ENCODE peak calls at places on chromosomes 4 and X, in nine cellular contexts. One of them, this sample, is unnamed.

GRCh38 chr4:151933122-151933827 is 172.5 kb upstream of the GATB start:
- DNase-seq in ureter: no peak
- DNase-seq in WERI-Rb-1: peak
- DNase-seq in GM13976: no peak
- DNase-seq in AG04449: no peak
- DNase-seq in amniotic stem cell: no peak
- DNase-seq in RPMI8226: no peak
- DNase-seq in lower lobe of right lung: no peak
- DNase-seq in A549: no peak
- DNase-seq in this sample: no peak

GRCh38 chr4:94536049-94536448 is 84.3 kb downstream of the PDLIM5 start:
- DNase-seq in GM13976: no peak
- DNase-seq in AG04449: no peak
- DNase-seq in WERI-Rb-1: peak
- DNase-seq in lower lobe of right lung: no peak
- DNase-seq in RPMI8226: no peak
- DNase-seq in amniotic stem cell: no peak
- DNase-seq in A549: no peak
- DNase-seq in ureter: no peak
- DNase-seq in this sample: no peak

GRCh38 chr4:15233626-15234025 is 194.2 kb upstream of the C1QTNF7 start:
- DNase-seq in AG04449: no peak
- DNase-seq in WERI-Rb-1: no peak
- DNase-seq in amniotic stem cell: no peak
- DNase-seq in A549: no peak
- DNase-seq in GM13976: peak
- DNase-seq in RPMI8226: no peak
- DNase-seq in ureter: no peak
- DNase-seq in lower lobe of right lung: no peak
- DNase-seq in this sample: no peak

GRCh38 chr4:103046416-103047290 is 27.1 kb upstream of the SLC9B1 start:
- DNase-seq in WERI-Rb-1: peak
- DNase-seq in RPMI8226: peak
- DNase-seq in A549: peak
- DNase-seq in lower lobe of right lung: no peak
- DNase-seq in AG04449: no peak
- DNase-seq in amniotic stem cell: peak
- DNase-seq in ureter: no peak
- DNase-seq in GM13976: no peak
- DNase-seq in this sample: no peak

GRCh38 chr4:115145393-115146160 is 32.2 kb upstream of the NDST4 start:
- DNase-seq in A549: no peak
- DNase-seq in GM13976: no peak
- DNase-seq in amniotic stem cell: no peak
- DNase-seq in ureter: no peak
- DNase-seq in lower lobe of right lung: no peak
- DNase-seq in RPMI8226: peak
- DNase-seq in AG04449: no peak
- DNase-seq in WERI-Rb-1: no peak
- DNase-seq in this sample: no peak

GRCh38 chrX:19613645-19614323 is 98.5 kb upstream of the MAP3K15 start:
- DNase-seq in GM13976: no peak
- DNase-seq in lower lobe of right lung: peak
- DNase-seq in A549: no peak
- DNase-seq in WERI-Rb-1: no peak
- DNase-seq in AG04449: no peak
- DNase-seq in ureter: no peak
- DNase-seq in amniotic stem cell: no peak
- DNase-seq in RPMI8226: no peak
- DNase-seq in this sample: no peak

GRCh38 chrX:76996641-76997040 is 450.5 kb upstream of the FGF16 start:
- DNase-seq in lower lobe of right lung: no peak
- DNase-seq in A549: no peak
- DNase-seq in AG04449: no peak
- DNase-seq in amniotic stem cell: no peak
- DNase-seq in RPMI8226: no peak
- DNase-seq in ureter: no peak
- DNase-seq in GM13976: no peak
- DNase-seq in WERI-Rb-1: no peak
- DNase-seq in this sample: no peak

GRCh38 chr4:6283282-6283681 is 13.6 kb downstream of the WFS1 start:
- DNase-seq in GM13976: no peak
- DNase-seq in lower lobe of right lung: no peak
- DNase-seq in A549: no peak
- DNase-seq in WERI-Rb-1: no peak
- DNase-seq in amniotic stem cell: no peak
- DNase-seq in AG04449: no peak
- DNase-seq in ureter: no peak
- DNase-seq in RPMI8226: no peak
- DNase-seq in this sample: no peak

GRCh38 chr4:153216546-153216945 is 12.3 kb downstream of the TRIM2 start:
- DNase-seq in lower lobe of right lung: no peak
- DNase-seq in RPMI8226: no peak
- DNase-seq in ureter: no peak
- DNase-seq in A549: no peak
- DNase-seq in AG04449: no peak
- DNase-seq in amniotic stem cell: no peak
- DNase-seq in WERI-Rb-1: no peak
- DNase-seq in GM13976: no peak
- DNase-seq in this sample: no peak

GRCh38 chr4:41318839-41319530 is 62.3 kb downstream of the UCHL1 start:
- DNase-seq in amniotic stem cell: no peak
- DNase-seq in GM13976: no peak
- DNase-seq in ureter: no peak
- DNase-seq in lower lobe of right lung: no peak
- DNase-seq in RPMI8226: no peak
- DNase-seq in A549: peak
- DNase-seq in WERI-Rb-1: no peak
- DNase-seq in AG04449: no peak
- DNase-seq in this sample: no peak